ENCODE peak calls at places on chromosomes 11 and 22, in four cellular contexts. G is H1, J is mesenchymal stem cell, H is IMR-90. F is an unnamed sample.

GRCh38 chr11:104934594-104934993 is 33.8 kb downstream of the CASP4 start:
- DNase-seq in G (no peak), H (no peak), J (no peak), F (no peak)

GRCh38 chr22:46453006-46453828 is 84.2 kb downstream of the CELSR1 start:
- DNase-seq in J (no peak), G (no peak), H (no peak), F (no peak)

GRCh38 chr11:20055312-20055711 is 105.0 kb downstream of the DBX1 start:
- DNase-seq in J (no peak), G (no peak), H (no peak), F (no peak)

GRCh38 chr22:22939537-22940368 is 52.1 kb downstream of the IGLL5 start:
- DNase-seq in J (no peak), H (no peak), G (no peak), F (no peak)

GRCh38 chr11:116062526-116063171 is 558.4 kb upstream of the CADM1 start:
- DNase-seq in J (peak), G (no peak), H (no peak), F (no peak)

GRCh38 chr11:134124660-134125451 is 56.0 kb downstream of the JAM3 start:
- DNase-seq in G (no peak), J (peak), H (peak), F (peak)

GRCh38 chr11:26618441-26618840 is 46.4 kb upstream of the MUC15 start:
- DNase-seq in J (no peak), G (no peak), H (no peak), F (no peak)

GRCh38 chr22:45120440-45120839 is 43.3 kb upstream of the NUP50 start:
- DNase-seq in H (no peak), J (no peak), G (no peak), F (no peak)

GRCh38 chr22:44586337-44586990 is 88.4 kb upstream of the RTL6 start:
- DNase-seq in H (no peak), J (no peak), G (no peak), F (no peak)

GRCh38 chr11:808427-809286 is 1.1 kb upstream of the RPLP2 start:
- DNase-seq in G (no peak), H (no peak), J (no peak), F (no peak)

DNA sequence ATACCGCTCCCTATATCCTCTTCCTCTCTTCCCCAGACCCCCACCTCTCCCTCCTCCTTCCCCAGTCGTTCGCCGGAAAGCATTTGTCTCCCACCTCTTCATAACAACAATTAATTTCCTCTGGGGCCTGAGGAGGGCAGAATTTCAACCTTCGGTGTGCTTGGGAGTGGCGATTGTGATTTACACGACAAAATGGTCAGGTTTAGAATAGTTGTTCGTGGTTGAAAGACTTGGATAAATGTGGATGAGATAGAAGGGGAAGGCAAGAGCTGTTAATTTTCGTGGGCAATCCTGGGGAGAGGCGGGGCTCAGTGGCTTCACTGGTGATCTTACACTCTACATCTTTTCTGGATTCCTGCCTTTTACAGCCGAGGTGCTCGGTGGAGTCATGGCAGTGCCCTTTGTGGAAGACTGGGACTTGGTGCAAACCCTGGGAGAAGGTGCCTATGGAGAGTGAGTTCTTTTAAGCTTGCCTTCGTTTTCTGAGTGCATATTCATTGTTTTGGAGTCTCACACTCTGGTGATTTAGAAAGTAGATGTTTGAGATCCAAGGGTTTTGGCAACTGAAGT is 1.5 kb downstream of the CHEK1 start:
- DNase-seq in J (no peak), H (peak), G (peak), F (no peak)
- H3K14ac ChIP-seq in J (no peak), H (peak), G (no peak), F (no peak)

GRCh38 chr22:33302049-33302545 is 243.9 kb upstream of the SYN3 start:
- DNase-seq in H (peak), J (peak), G (peak), F (peak)
- H3K4me3 ChIP-seq in H (no peak), J (no peak), G (no peak), F (no peak)

GRCh38 chr22:31080848-31081649 is at the start of gene SMTN:
- DNase-seq in G (peak), J (peak), H (peak), F (peak)
- H4K91ac ChIP-seq in G (no peak), J (peak), H (peak), F (no peak)

DNA sequence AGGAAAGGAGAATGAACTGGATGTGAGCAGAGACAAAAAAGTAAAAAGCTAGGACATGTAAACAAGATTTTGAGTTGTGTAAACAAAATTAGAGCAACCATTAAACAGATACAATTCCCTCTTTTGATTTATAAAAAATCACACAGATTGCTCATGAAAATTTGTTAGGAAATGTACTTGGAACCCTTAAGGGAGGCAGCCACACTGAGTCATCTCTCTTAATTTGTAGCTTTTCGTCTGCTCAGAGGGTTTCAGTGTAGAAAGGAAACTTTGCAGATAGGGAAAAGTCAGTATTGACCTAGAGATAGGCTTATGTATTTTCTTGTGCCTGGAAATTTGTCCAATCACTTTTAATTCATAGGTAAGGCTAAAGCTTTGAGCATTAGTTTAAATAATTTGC is 49.6 kb upstream of the ME3 start:
- DNase-seq in H (peak), J (peak), G (no peak), F (no peak)
- H3K14ac ChIP-seq in H (no peak), J (no peak), G (no peak), F (no peak)

GRCh38 chr22:37803636-37804371 is 3.9 kb upstream of the GCAT start:
- DNase-seq in H (no peak), G (no peak), J (no peak), F (no peak)
- H3K4me3 ChIP-seq in H (no peak), G (peak), J (no peak), F (peak)

F was measured in neuronal stem cell.